ENCODE peak calls at places on chromosomes 13 and 19, in five cellular contexts. One of them, this sample, is unnamed.

GRCh38 chr19:5567360-5567970 is at the start of gene TINCR:
- DNase-seq in mucosa of gallbladder: no peak
- DNase-seq in activated T-cell treated with anti-CD3 and anti-CD28 coated beads, Interleukin-2, amount 50 U/mL, for 72 hours: no peak
- DNase-seq in breast epithelium: no peak
- DNase-seq in dorsolateral prefrontal cortex: no peak
- DNase-seq in this sample: no peak

GRCh38 chr13:57138988-57139387 is 1.7 kb upstream of the PRR20A start:
- DNase-seq in breast epithelium: no peak
- DNase-seq in activated T-cell treated with anti-CD3 and anti-CD28 coated beads, Interleukin-2, amount 50 U/mL, for 72 hours: no peak
- DNase-seq in mucosa of gallbladder: no peak
- DNase-seq in dorsolateral prefrontal cortex: no peak
- DNase-seq in this sample: no peak

GRCh38 chr13:94764576-94765321 is 52.4 kb upstream of the SOX21 start:
- DNase-seq in dorsolateral prefrontal cortex: no peak
- DNase-seq in breast epithelium: no peak
- DNase-seq in mucosa of gallbladder: no peak
- DNase-seq in activated T-cell treated with anti-CD3 and anti-CD28 coated beads, Interleukin-2, amount 50 U/mL, for 72 hours: peak
- DNase-seq in this sample: no peak

GRCh38 chr13:109476001-109476400 is 310.4 kb downstream of the IRS2 start:
- DNase-seq in breast epithelium: no peak
- DNase-seq in mucosa of gallbladder: no peak
- DNase-seq in dorsolateral prefrontal cortex: no peak
- DNase-seq in activated T-cell treated with anti-CD3 and anti-CD28 coated beads, Interleukin-2, amount 50 U/mL, for 72 hours: no peak
- DNase-seq in this sample: no peak

GRCh38 chr19:788821-789472 is 8.3 kb upstream of the PTBP1 start:
- DNase-seq in activated T-cell treated with anti-CD3 and anti-CD28 coated beads, Interleukin-2, amount 50 U/mL, for 72 hours: no peak
- DNase-seq in dorsolateral prefrontal cortex: no peak
- DNase-seq in mucosa of gallbladder: no peak
- DNase-seq in breast epithelium: no peak
- DNase-seq in this sample: no peak

GRCh38 chr19:17101686-17102628 is 26.4 kb downstream of the MYO9B start:
- DNase-seq in activated T-cell treated with anti-CD3 and anti-CD28 coated beads, Interleukin-2, amount 50 U/mL, for 72 hours: no peak
- DNase-seq in mucosa of gallbladder: no peak
- DNase-seq in breast epithelium: no peak
- DNase-seq in dorsolateral prefrontal cortex: no peak
- DNase-seq in this sample: peak

GRCh38 chr19:29662604-29663404 is 2.5 kb upstream of the PLEKHF1 start:
- DNase-seq in mucosa of gallbladder: peak
- DNase-seq in breast epithelium: peak
- DNase-seq in activated T-cell treated with anti-CD3 and anti-CD28 coated beads, Interleukin-2, amount 50 U/mL, for 72 hours: peak
- DNase-seq in dorsolateral prefrontal cortex: no peak
- DNase-seq in this sample: peak

GRCh38 chr13:24997367-24997967 is 98.5 kb upstream of the PABPC3 start:
- DNase-seq in dorsolateral prefrontal cortex: no peak
- DNase-seq in mucosa of gallbladder: no peak
- DNase-seq in breast epithelium: no peak
- DNase-seq in activated T-cell treated with anti-CD3 and anti-CD28 coated beads, Interleukin-2, amount 50 U/mL, for 72 hours: peak
- DNase-seq in this sample: peak

GRCh38 chr19:32404939-32405430 is 585 bp upstream of the DPY19L3 start:
- DNase-seq in dorsolateral prefrontal cortex: peak
- DNase-seq in activated T-cell treated with anti-CD3 and anti-CD28 coated beads, Interleukin-2, amount 50 U/mL, for 72 hours: peak
- DNase-seq in mucosa of gallbladder: peak
- DNase-seq in breast epithelium: peak
- DNase-seq in this sample: peak

GRCh38 chr13:36345438-36346221 is 564 bp downstream of the SPART start:
- DNase-seq in mucosa of gallbladder: peak
- DNase-seq in breast epithelium: peak
- DNase-seq in dorsolateral prefrontal cortex: no peak
- DNase-seq in activated T-cell treated with anti-CD3 and anti-CD28 coated beads, Interleukin-2, amount 50 U/mL, for 72 hours: peak
- DNase-seq in this sample: peak

GRCh38 chr13:74204606-74205312 is 70.6 kb upstream of the KLF12 start:
- DNase-seq in mucosa of gallbladder: no peak
- DNase-seq in activated T-cell treated with anti-CD3 and anti-CD28 coated beads, Interleukin-2, amount 50 U/mL, for 72 hours: no peak
- DNase-seq in breast epithelium: no peak
- DNase-seq in dorsolateral prefrontal cortex: no peak
- DNase-seq in this sample: no peak

GRCh38 chr13:21079761-21080730 is 18.7 kb upstream of the LATS2 start:
- DNase-seq in dorsolateral prefrontal cortex: no peak
- DNase-seq in breast epithelium: no peak
- DNase-seq in activated T-cell treated with anti-CD3 and anti-CD28 coated beads, Interleukin-2, amount 50 U/mL, for 72 hours: no peak
- DNase-seq in mucosa of gallbladder: no peak
- DNase-seq in this sample: peak

GRCh38 chr19:15195381-15195964 is 5.3 kb downstream of the NOTCH3 start:
- DNase-seq in dorsolateral prefrontal cortex: no peak
- DNase-seq in mucosa of gallbladder: peak
- DNase-seq in breast epithelium: peak
- DNase-seq in activated T-cell treated with anti-CD3 and anti-CD28 coated beads, Interleukin-2, amount 50 U/mL, for 72 hours: no peak
- DNase-seq in this sample: no peak

GRCh38 chr13:41543664-41544300 is 86.4 kb downstream of the RGCC start:
- DNase-seq in activated T-cell treated with anti-CD3 and anti-CD28 coated beads, Interleukin-2, amount 50 U/mL, for 72 hours: no peak
- DNase-seq in dorsolateral prefrontal cortex: no peak
- DNase-seq in breast epithelium: no peak
- DNase-seq in mucosa of gallbladder: no peak
- DNase-seq in this sample: no peak

GRCh38 chr19:17909017-17909732 is 23.6 kb upstream of the CCDC124 start:
- DNase-seq in mucosa of gallbladder: no peak
- DNase-seq in breast epithelium: no peak
- DNase-seq in dorsolateral prefrontal cortex: no peak
- DNase-seq in activated T-cell treated with anti-CD3 and anti-CD28 coated beads, Interleukin-2, amount 50 U/mL, for 72 hours: no peak
- DNase-seq in this sample: no peak

GRCh38 chr19:47779524-47780214 is 1.2 kb downstream of the SELENOW start:
- DNase-seq in activated T-cell treated with anti-CD3 and anti-CD28 coated beads, Interleukin-2, amount 50 U/mL, for 72 hours: no peak
- DNase-seq in mucosa of gallbladder: peak
- DNase-seq in dorsolateral prefrontal cortex: no peak
- DNase-seq in breast epithelium: peak
- DNase-seq in this sample: no peak

GRCh38 chr19:52351512-52351911 is 15.5 kb downstream of the ZNF610 start:
- DNase-seq in dorsolateral prefrontal cortex: no peak
- DNase-seq in mucosa of gallbladder: no peak
- DNase-seq in activated T-cell treated with anti-CD3 and anti-CD28 coated beads, Interleukin-2, amount 50 U/mL, for 72 hours: no peak
- DNase-seq in breast epithelium: no peak
- DNase-seq in this sample: no peak

GRCh38 chr19:27735314-27735713 is 1477.6 kb downstream of the UQCRFS1 start:
- DNase-seq in dorsolateral prefrontal cortex: no peak
- DNase-seq in breast epithelium: peak
- DNase-seq in mucosa of gallbladder: no peak
- DNase-seq in activated T-cell treated with anti-CD3 and anti-CD28 coated beads, Interleukin-2, amount 50 U/mL, for 72 hours: no peak
- DNase-seq in this sample: no peak

GRCh38 chr13:36130542-36131214 is 504 bp downstream of the DCLK1 start:
- DNase-seq in activated T-cell treated with anti-CD3 and anti-CD28 coated beads, Interleukin-2, amount 50 U/mL, for 72 hours: no peak
- DNase-seq in breast epithelium: no peak
- DNase-seq in dorsolateral prefrontal cortex: no peak
- DNase-seq in mucosa of gallbladder: no peak
- DNase-seq in this sample: peak

GRCh38 chr13:98880673-98881072 is 97.2 kb downstream of the DOCK9 start:
- DNase-seq in activated T-cell treated with anti-CD3 and anti-CD28 coated beads, Interleukin-2, amount 50 U/mL, for 72 hours: no peak
- DNase-seq in dorsolateral prefrontal cortex: no peak
- DNase-seq in mucosa of gallbladder: no peak
- DNase-seq in breast epithelium: no peak
- DNase-seq in this sample: no peak

GRCh38 chr19:19010551-19010950 is 22.8 kb downstream of the SUGP2 start:
- DNase-seq in breast epithelium: no peak
- DNase-seq in activated T-cell treated with anti-CD3 and anti-CD28 coated beads, Interleukin-2, amount 50 U/mL, for 72 hours: no peak
- DNase-seq in dorsolateral prefrontal cortex: no peak
- DNase-seq in mucosa of gallbladder: no peak
- DNase-seq in this sample: no peak

GRCh38 chr19:51422053-51422448 is 4.6 kb upstream of the SIGLEC10 start:
- DNase-seq in mucosa of gallbladder: peak
- DNase-seq in breast epithelium: peak
- DNase-seq in dorsolateral prefrontal cortex: peak
- DNase-seq in activated T-cell treated with anti-CD3 and anti-CD28 coated beads, Interleukin-2, amount 50 U/mL, for 72 hours: peak
- DNase-seq in this sample: peak

GRCh38 chr13:27374126-27374613 is 50.2 kb upstream of the GTF3A start:
- DNase-seq in dorsolateral prefrontal cortex: no peak
- DNase-seq in activated T-cell treated with anti-CD3 and anti-CD28 coated beads, Interleukin-2, amount 50 U/mL, for 72 hours: no peak
- DNase-seq in mucosa of gallbladder: peak
- DNase-seq in breast epithelium: no peak
- DNase-seq in this sample: no peak

GRCh38 chr13:61833228-61833627 is 417.6 kb upstream of the PCDH20 start:
- DNase-seq in activated T-cell treated with anti-CD3 and anti-CD28 coated beads, Interleukin-2, amount 50 U/mL, for 72 hours: no peak
- DNase-seq in mucosa of gallbladder: no peak
- DNase-seq in dorsolateral prefrontal cortex: no peak
- DNase-seq in breast epithelium: no peak
- DNase-seq in this sample: no peak

GRCh38 chr19:35592226-35592625 is 6.3 kb downstream of the PMIS2 start:
- DNase-seq in activated T-cell treated with anti-CD3 and anti-CD28 coated beads, Interleukin-2, amount 50 U/mL, for 72 hours: no peak
- DNase-seq in dorsolateral prefrontal cortex: no peak
- DNase-seq in mucosa of gallbladder: peak
- DNase-seq in breast epithelium: no peak
- DNase-seq in this sample: peak

GRCh38 chr19:51439021-51439465 is 19.2 kb downstream of the SIGLEC8 start:
- DNase-seq in activated T-cell treated with anti-CD3 and anti-CD28 coated beads, Interleukin-2, amount 50 U/mL, for 72 hours: peak
- DNase-seq in dorsolateral prefrontal cortex: no peak
- DNase-seq in breast epithelium: no peak
- DNase-seq in mucosa of gallbladder: peak
- DNase-seq in this sample: no peak

GRCh38 chr19:18320865-18321728 is 1.8 kb downstream of the LSM4 start:
- DNase-seq in activated T-cell treated with anti-CD3 and anti-CD28 coated beads, Interleukin-2, amount 50 U/mL, for 72 hours: no peak
- DNase-seq in dorsolateral prefrontal cortex: no peak
- DNase-seq in breast epithelium: no peak
- DNase-seq in mucosa of gallbladder: no peak
- DNase-seq in this sample: no peak

GRCh38 chr19:11381535-11382369 is 2.4 kb downstream of the EPOR start:
- DNase-seq in dorsolateral prefrontal cortex: peak
- DNase-seq in breast epithelium: no peak
- DNase-seq in activated T-cell treated with anti-CD3 and anti-CD28 coated beads, Interleukin-2, amount 50 U/mL, for 72 hours: peak
- DNase-seq in mucosa of gallbladder: peak
- DNase-seq in this sample: peak

GRCh38 chr19:32570081-32570785 is 10.8 kb upstream of the PDCD5 start:
- DNase-seq in breast epithelium: peak
- DNase-seq in mucosa of gallbladder: peak
- DNase-seq in activated T-cell treated with anti-CD3 and anti-CD28 coated beads, Interleukin-2, amount 50 U/mL, for 72 hours: peak
- DNase-seq in dorsolateral prefrontal cortex: peak
- DNase-seq in this sample: peak

GRCh38 chr13:39385621-39386231 is 217.3 kb downstream of the LHFPL6 start:
- DNase-seq in mucosa of gallbladder: no peak
- DNase-seq in breast epithelium: no peak
- DNase-seq in activated T-cell treated with anti-CD3 and anti-CD28 coated beads, Interleukin-2, amount 50 U/mL, for 72 hours: no peak
- DNase-seq in dorsolateral prefrontal cortex: no peak
- DNase-seq in this sample: no peak

GRCh38 chr13:50693755-50694154 is 149.7 kb downstream of the DLEU7 start:
- DNase-seq in activated T-cell treated with anti-CD3 and anti-CD28 coated beads, Interleukin-2, amount 50 U/mL, for 72 hours: no peak
- DNase-seq in mucosa of gallbladder: no peak
- DNase-seq in dorsolateral prefrontal cortex: no peak
- DNase-seq in breast epithelium: no peak
- DNase-seq in this sample: peak

GRCh38 chr19:43465468-43466120 is at the start of gene LYPD3:
- DNase-seq in activated T-cell treated with anti-CD3 and anti-CD28 coated beads, Interleukin-2, amount 50 U/mL, for 72 hours: no peak
- DNase-seq in breast epithelium: peak
- DNase-seq in dorsolateral prefrontal cortex: no peak
- DNase-seq in mucosa of gallbladder: no peak
- DNase-seq in this sample: peak